ENCODE peak calls at places on chromosomes 4 and X, in ten cellular contexts. C is naive B cell; E is progenitor cell of endocrine pancreas; B is CD8-positive, alpha-beta memory T cell; M is stimulated activated CD4-positive, alpha-beta T cell treated with anti-CD3 and anti-CD28 coated beads, Interleukin-15, amount 100 ng/mL, for 1 hour; W is ELF-1; R is A549; I is A673; J is NCI-H1417; D is stimulated activated CD8-positive, alpha-beta memory T cell treated with anti-CD3 and anti-CD28 coated beads, Interleukin-2, amount 100 ng/mL, for 48 hours. T is an unnamed sample.

GRCh38 chr4:31020363-31020762 is 300.2 kb downstream of the PCDH7 start:
- DNase-seq in C (no peak), E (no peak), B (no peak), M (no peak), W (no peak), R (no peak), I (peak), J (no peak), D (no peak), T (no peak)

GRCh38 chr4:99848576-99848975 is 31.9 kb downstream of the DAPP1 start:
- DNase-seq in C (no peak), E (no peak), B (no peak), M (no peak), W (no peak), R (no peak), I (no peak), J (no peak), D (no peak), T (no peak)

GRCh38 chr4:25879991-25880641 is 17.3 kb upstream of the SEL1L3 start:
- DNase-seq in C (no peak), E (no peak), B (no peak), M (no peak), W (no peak), R (no peak), I (no peak), J (no peak), D (no peak), T (no peak)

GRCh38 chr4:157128395-157128794 is 52.4 kb downstream of the GLRB start:
- DNase-seq in C (no peak), E (no peak), B (no peak), M (no peak), W (no peak), R (no peak), I (peak), J (no peak), D (no peak), T (no peak)

GRCh38 chr4:101651778-101652177 is 138.8 kb upstream of the BANK1 start:
- DNase-seq in C (no peak), E (no peak), B (no peak), M (no peak), W (no peak), R (no peak), I (peak), J (no peak), D (no peak), T (no peak)

GRCh38 chr4:152500798-152501434 is 35.0 kb downstream of the FBXW7 start:
- DNase-seq in C (peak), E (peak), B (peak), M (peak), W (no peak), R (peak), I (peak), J (peak), D (peak), T (peak)

GRCh38 chrX:53279296-53280237 is 1.8 kb downstream of the IQSEC2 start:
- DNase-seq in C (no peak), E (no peak), B (no peak), M (no peak), W (peak), R (no peak), I (peak), J (no peak), D (no peak), T (no peak)

GRCh38 chr4:19700951-19701350 is 550.8 kb upstream of the SLIT2 start:
- DNase-seq in C (no peak), E (no peak), B (no peak), M (no peak), W (no peak), R (no peak), I (peak), J (no peak), D (no peak), T (no peak)

GRCh38 chrX:16695079-16695676 is 17.3 kb downstream of the CTPS2 start:
- DNase-seq in C (peak), E (peak), B (peak), M (peak), W (peak), R (peak), I (peak), J (peak), D (peak), T (no peak)

GRCh38 chr4:83771113-83771705 is 235.3 kb downstream of the GPAT3 start:
- DNase-seq in C (no peak), E (peak), B (no peak), M (no peak), W (peak), R (peak), I (peak), J (peak), D (no peak), T (no peak)

GRCh38 chrX:41922125-41922521 is 1.2 kb downstream of the CASK start:
- DNase-seq in C (peak), E (no peak), B (no peak), M (no peak), W (no peak), R (no peak), I (peak), J (no peak), D (no peak), T (peak)

GRCh38 chrX:31178064-31178768 is 106.4 kb upstream of the FTHL17 start:
- DNase-seq in C (no peak), E (no peak), B (no peak), M (no peak), W (no peak), R (no peak), I (no peak), J (no peak), D (no peak), T (no peak)

GRCh38 chr4:95551653-95552052 is 2.9 kb upstream of the UNC5C start:
- DNase-seq in C (no peak), E (no peak), B (no peak), M (no peak), W (no peak), R (no peak), I (peak), J (no peak), D (no peak), T (no peak)

GRCh38 chr4:35739305-35739704 is 505.0 kb downstream of the ARAP2 start:
- DNase-seq in C (no peak), E (no peak), B (no peak), M (no peak), W (no peak), R (no peak), I (no peak), J (no peak), D (no peak), T (no peak)

GRCh38 chr4:41133619-41134018 is 80.7 kb downstream of the APBB2 start:
- DNase-seq in C (no peak), E (no peak), B (no peak), M (no peak), W (peak), R (no peak), I (no peak), J (no peak), D (no peak), T (no peak)

GRCh38 chrX:70452143-70452733 is 7.6 kb downstream of the DLG3 start:
- DNase-seq in C (peak), E (peak), B (peak), M (no peak), W (peak), R (peak), I (peak), J (peak), D (no peak), T (peak)

GRCh38 chr4:20809796-20810195 is 109.5 kb downstream of the PACRGL start:
- DNase-seq in C (no peak), E (no peak), B (no peak), M (no peak), W (no peak), R (no peak), I (no peak), J (peak), D (no peak), T (peak)

GRCh38 chrX:1661048-1661921 is 46.4 kb downstream of the ASMT start:
- DNase-seq in C (no peak), E (no peak), B (no peak), M (no peak), W (peak), R (no peak), I (peak), J (no peak), D (peak), T (no peak)

GRCh38 chrX:66014560-66014959 is 25.3 kb downstream of the VSIG4 start:
- DNase-seq in C (no peak), E (no peak), B (no peak), M (no peak), W (no peak), R (no peak), I (no peak), J (no peak), D (no peak), T (no peak)

GRCh38 chr4:115969756-115970155 is 856.3 kb upstream of the NDST4 start:
- DNase-seq in C (no peak), E (no peak), B (no peak), M (no peak), W (peak), R (no peak), I (no peak), J (no peak), D (no peak), T (no peak)

GRCh38 chrX:149473966-149474365 is 31.1 kb downstream of the IDS start:
- DNase-seq in C (no peak), E (no peak), B (no peak), M (no peak), W (no peak), R (no peak), I (no peak), J (no peak), D (no peak), T (no peak)

GRCh38 chr4:61200195-61200990 is at the start of gene ADGRL3:
- DNase-seq in C (no peak), E (peak), B (no peak), M (no peak), W (peak), R (no peak), I (peak), J (peak), D (no peak), T (no peak)

GRCh38 chr4:70722199-70722791 is 531 bp downstream of the RUFY3 start:
- DNase-seq in C (no peak), E (no peak), B (peak), M (no peak), W (no peak), R (no peak), I (no peak), J (peak), D (no peak), T (peak)

GRCh38 chrX:137749282-137749681 is 183.4 kb downstream of the ZIC3 start:
- DNase-seq in C (no peak), E (no peak), B (no peak), M (no peak), W (peak), R (no peak), I (no peak), J (no peak), D (no peak), T (no peak)

GRCh38 chrX:130444641-130445336 is 43.0 kb downstream of the RBMX2 start:
- DNase-seq in C (no peak), E (no peak), B (no peak), M (no peak), W (no peak), R (no peak), I (no peak), J (no peak), D (no peak), T (no peak)

GRCh38 chr4:78845469-78845868 is 69.3 kb downstream of the BMP2K start:
- DNase-seq in C (peak), E (no peak), B (no peak), M (no peak), W (no peak), R (no peak), I (no peak), J (no peak), D (no peak), T (no peak)

GRCh38 chrX:150683112-150683511 is 10.1 kb upstream of the MTMR1 start:
- DNase-seq in C (no peak), E (no peak), B (no peak), M (no peak), W (no peak), R (no peak), I (no peak), J (no peak), D (no peak), T (no peak)

GRCh38 chrX:153672531-153673397 is 849 bp downstream of the PNCK start:
- DNase-seq in C (no peak), E (peak), B (no peak), M (no peak), W (no peak), R (no peak), I (no peak), J (no peak), D (no peak), T (no peak)

GRCh38 chr4:628821-629635 is 3.7 kb downstream of the PDE6B start:
- DNase-seq in C (no peak), E (no peak), B (no peak), M (no peak), W (no peak), R (no peak), I (no peak), J (no peak), D (no peak), T (no peak)

GRCh38 chr4:108303488-108304177 is 134.9 kb upstream of the LEF1 start:
- DNase-seq in C (no peak), E (no peak), B (no peak), M (no peak), W (peak), R (no peak), I (no peak), J (no peak), D (no peak), T (no peak)

GRCh38 chr4:157095716-157096115 is 19.8 kb downstream of the GLRB start:
- DNase-seq in C (no peak), E (no peak), B (no peak), M (no peak), W (no peak), R (no peak), I (no peak), J (no peak), D (no peak), T (no peak)